ENCODE peak calls at places on chromosomes 5 and 9, in seven cellular contexts. Q is GM04503; O is pancreas; Z is natural killer cell treated with Interleukin-12 subunit alpha and Interleukin-12 subunit beta and Interleukin-15 and Interleukin-18, amount 100 ng/mL, for 72 hours; N is GM06990; D is left ventricle myocardium inferior; V is HTR-8/SVneo. S is an unnamed sample.

GRCh38 chr5:89204766-89205165 is 321.8 kb upstream of the MEF2C start:
- DNase-seq in Q (no peak), O (no peak), Z (no peak), N (no peak), D (no peak), V (no peak), S (no peak)

GRCh38 chr5:67215592-67216471 is 19.2 kb upstream of the CD180 start:
- DNase-seq in Q (no peak), O (peak; percentile 51), Z (peak; percentile 68), N (peak; percentile 82), D (peak; percentile 92), V (no peak), S (peak; percentile 83)

GRCh38 chr5:54655761-54656160 is 138.2 kb downstream of the SNX18 start:
- DNase-seq in Q (no peak), O (no peak), Z (no peak), N (no peak), D (no peak), V (no peak), S (no peak)

GRCh38 chr9:3181049-3181953 is 337.4 kb upstream of the PUM3 start:
- DNase-seq in Q (no peak), O (peak; percentile 62), Z (no peak), N (peak; percentile 40), D (no peak), V (peak; percentile 44), S (peak; percentile 38)

GRCh38 chr5:108143581-108143980 is 238.3 kb downstream of the FBXL17 start:
- DNase-seq in Q (peak; percentile 24), O (no peak), Z (no peak), N (no peak), D (no peak), V (peak; percentile 1), S (no peak)

GRCh38 chr5:124337996-124338395 is 408.4 kb downstream of the ZNF608 start:
- DNase-seq in Q (no peak), O (no peak), Z (no peak), N (no peak), D (no peak), V (no peak), S (no peak)

GRCh38 chr9:34459941-34460340 is 1.3 kb downstream of the DNAI1 start:
- DNase-seq in Q (no peak), O (no peak), Z (no peak), N (no peak), D (no peak), V (no peak), S (no peak)

GRCh38 chr5:10655041-10655685 is 91.3 kb downstream of the ANKRD33B start:
- DNase-seq in Q (no peak), O (no peak), Z (no peak), N (no peak), D (no peak), V (no peak), S (no peak)

S was measured in testis.